ENCODE peak calls at places on chromosomes 6 and 20, in four cellular contexts. E is cardiac muscle cell, P is RWPE1, C is fibroblast of the aortic adventitia. R is an unnamed sample.

GRCh38 chr6:158939255-158940170 is 60.5 kb downstream of the RSPH3 start:
- DNase-seq in E (no peak), P (no peak), C (no peak), R (no peak)

GRCh38 chr6:168015492-168016175 is 18.2 kb downstream of the KIF25 start:
- DNase-seq in E (no peak), P (no peak), C (no peak), R (no peak)

GRCh38 chr6:156953478-156954146 is 176.4 kb downstream of the ARID1B start:
- DNase-seq in E (peak; percentile 97), P (peak; percentile 95), C (peak; percentile 98), R (no peak)

GRCh38 chr6:3318821-3319540 is 60.2 kb downstream of the PSMG4 start:
- DNase-seq in E (no peak), P (no peak), C (no peak), R (no peak)

GRCh38 chr6:39834866-39835265 is 42.7 kb downstream of the DAAM2 start:
- DNase-seq in E (no peak), P (no peak), C (no peak), R (no peak)

GRCh38 chr6:56808871-56809359 is 146.0 kb upstream of the BEND6 start:
- DNase-seq in E (no peak), P (peak; percentile 47), C (peak; percentile 42), R (no peak)

GRCh38 chr6:136975089-136975715 is 53.1 kb downstream of the SLC35D3 start:
- DNase-seq in E (no peak), P (no peak), C (no peak), R (no peak)

GRCh38 chr6:137660296-137660731 is 166.1 kb upstream of the OLIG3 start:
- DNase-seq in E (no peak), P (no peak), C (no peak), R (no peak)

GRCh38 chr20:818001-818664 is 15.4 kb upstream of the FAM110A start:
- DNase-seq in E (no peak), P (peak; percentile 88), C (no peak), R (no peak)

GRCh38 chr6:27138398-27138797 is 109.1 kb upstream of the PRSS16 start:
- DNase-seq in E (no peak), P (no peak), C (no peak), R (no peak)

GRCh38 chr6:158962371-158962770 is 37.6 kb downstream of the RSPH3 start:
- DNase-seq in E (no peak), P (no peak), C (peak; percentile 14), R (no peak)

GRCh38 chr20:10369723-10370090 is 64.3 kb downstream of the MKKS start:
- DNase-seq in E (peak; percentile 76), P (peak; percentile 37), C (peak; percentile 37), R (no peak)

GRCh38 chr6:69416739-69417138 is 380.1 kb downstream of the LMBRD1 start:
- DNase-seq in E (peak; percentile 4), P (no peak), C (no peak), R (no peak)

GRCh38 chr6:131840936-131841583 is 33.2 kb downstream of the ENPP1 start:
- DNase-seq in E (no peak), P (no peak), C (no peak), R (no peak)

GRCh38 chr20:3652646-3653596 is 10.3 kb downstream of the GFRA4 start:
- DNase-seq in E (no peak), P (no peak), C (no peak), R (no peak)

GRCh38 chr6:56292505-56293181 is 45.3 kb upstream of the COL21A1 start:
- DNase-seq in E (peak; percentile 85), P (peak; percentile 55), C (peak; percentile 86), R (no peak)

GRCh38 chr6:125662301-125662700 is 87.1 kb upstream of the HEY2 start:
- DNase-seq in E (no peak), P (no peak), C (no peak), R (no peak)

GRCh38 chr20:36432096-36432495 is 109.2 kb upstream of the MYL9 start:
- DNase-seq in E (no peak), P (no peak), C (no peak), R (no peak)

GRCh38 chr6:7246401-7247178 is 66.4 kb downstream of the SSR1 start:
- DNase-seq in E (no peak), P (no peak), C (no peak), R (no peak)

GRCh38 chr6:53432318-53433161 is 83.8 kb upstream of the ELOVL5 start:
- DNase-seq in E (peak; percentile 86), P (peak; percentile 25), C (peak; percentile 68), R (no peak)

GRCh38 chr20:45010399-45010828 is 44.1 kb downstream of the STK4 start:
- DNase-seq in E (peak; percentile 43), P (no peak), C (peak; percentile 75), R (no peak)

GRCh38 chr20:50040432-50041237 is 57.9 kb downstream of the SNAI1 start:
- DNase-seq in E (no peak), P (no peak), C (no peak), R (no peak)

GRCh38 chr6:80690611-80691090 is 584.2 kb downstream of the BCKDHB start:
- DNase-seq in E (no peak), P (no peak), C (peak; percentile 75), R (no peak)

GRCh38 chr6:79812195-79812594 is 135.2 kb downstream of the ELOVL4 start:
- DNase-seq in E (no peak), P (no peak), C (no peak), R (no peak)

GRCh38 chr6:27837636-27838512 is 74.3 kb downstream of the OR2B2 start:
- DNase-seq in E (peak; percentile 99), P (peak; percentile 97), C (peak; percentile 100), R (no peak)

GRCh38 chr6:159116343-159116742 is 52.9 kb upstream of the FNDC1 start:
- DNase-seq in E (no peak), P (no peak), C (no peak), R (no peak)

GRCh38 chr20:11585752-11586352 is 331.8 kb upstream of the BTBD3 start:
- DNase-seq in E (peak; percentile 27), P (peak; percentile 9), C (peak; percentile 15), R (no peak)

DNA sequence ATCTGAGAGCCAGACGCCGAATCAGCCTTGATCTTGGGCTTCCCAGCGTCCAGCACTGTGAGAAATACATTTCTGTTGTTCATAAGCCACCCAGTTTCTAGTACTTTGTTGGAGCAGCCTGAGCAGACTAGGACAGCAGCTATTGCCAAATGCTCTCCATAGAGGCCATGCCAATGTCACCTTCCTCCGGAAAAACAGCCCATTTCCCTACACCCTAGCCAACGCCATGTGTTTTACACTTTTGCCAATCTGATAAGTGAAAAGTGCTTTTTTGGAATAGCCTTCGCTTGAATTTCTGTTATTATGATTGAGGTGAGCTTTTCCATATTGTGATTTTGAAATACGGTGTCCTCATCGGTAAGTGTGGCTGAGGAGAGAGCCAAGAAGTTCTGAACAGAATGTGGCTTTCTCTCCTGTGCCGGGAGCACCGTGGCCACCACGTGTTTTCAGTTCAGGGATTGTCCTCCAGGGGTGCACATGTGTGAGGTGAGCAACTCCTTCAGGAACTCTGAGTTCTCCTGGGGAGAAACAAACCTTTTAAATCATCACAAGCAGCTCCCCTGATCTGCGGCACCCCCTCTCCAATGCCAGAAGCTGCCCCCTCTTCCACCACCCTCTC is 35.8 kb downstream of the TAF8 start:
- DNase-seq in E (no peak), P (no peak), C (no peak), R (no peak)
- TF ChIP-seq CTCF in E (peak; percentile 19), P (no peak), C (peak; percentile 20), R (no peak)

GRCh38 chr6:162603231-162603630 is 124.3 kb downstream of the PRKN start:
- DNase-seq in E (no peak), P (no peak), C (no peak), R (no peak)
- TF ChIP-seq CTCF in E (no peak), P (no peak), C (no peak), R (no peak)

DNA sequence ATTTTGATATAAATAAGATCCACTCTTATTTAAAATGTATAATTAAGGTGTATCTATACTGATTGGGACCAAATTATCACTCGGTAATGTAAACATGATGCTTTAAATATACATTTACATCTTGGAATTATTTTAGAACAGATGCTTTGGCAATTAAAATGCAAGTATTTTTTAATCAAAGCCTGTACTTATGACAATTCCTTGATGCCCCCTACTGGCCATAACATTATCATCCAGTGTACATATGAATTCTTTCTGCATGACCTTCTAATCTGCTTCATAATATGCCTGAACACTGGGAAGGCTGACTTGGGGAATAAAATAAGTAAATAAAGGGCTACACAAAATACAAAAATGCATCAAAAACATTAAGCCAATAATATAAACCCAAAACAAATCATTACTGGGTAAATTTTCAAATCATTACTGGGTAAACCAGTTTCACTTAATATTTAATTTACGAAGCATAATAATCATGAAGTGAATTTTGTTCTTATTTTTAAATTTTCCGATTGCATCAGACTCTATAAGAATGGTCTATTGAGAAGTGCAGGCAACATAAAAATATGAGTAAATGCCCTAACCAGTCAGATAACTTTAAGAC is 65.1 kb downstream of the CGA start:
- DNase-seq in E (peak; percentile 70), P (peak; percentile 36), C (peak; percentile 77), R (no peak)
- TF ChIP-seq CTCF in E (peak; percentile 59), P (peak; percentile 55), C (peak; percentile 65), R (no peak)

GRCh38 chr6:129651291-129651691 is 58.7 kb downstream of the ARHGAP18 start:
- DNase-seq in E (no peak), P (no peak), C (no peak), R (no peak)

GRCh38 chr6:129646140-129646569 is 63.8 kb downstream of the ARHGAP18 start:
- DNase-seq in E (no peak), P (no peak), C (no peak), R (no peak)

GRCh38 chr6:129646617-129647016 is 63.4 kb downstream of the ARHGAP18 start:
- DNase-seq in E (peak; percentile 29), P (no peak), C (peak; percentile 73), R (no peak)

GRCh38 chr6:129647044-129647443 is 62.9 kb downstream of the ARHGAP18 start:
- DNase-seq in E (no peak), P (no peak), C (no peak), R (no peak)

GRCh38 chr6:129648819-129649491 is 61.0 kb downstream of the ARHGAP18 start:
- DNase-seq in E (no peak), P (no peak), C (no peak), R (no peak)
- TF ChIP-seq CTCF in E (no peak), P (no peak), C (no peak), R (no peak)